ENCODE peak calls at places on chromosomes 12 and 14, in ten cellular contexts. N is anterior cingulate cortex; O is activated CD4-positive, alpha-beta T cell treated with anti-CD3 and anti-CD28 coated beads, Interleukin-2, amount 50 U/mL, for 24 hours; V is tibial artery; Y is CD8-positive, alpha-beta T cell; H is activated B cell treated with CpG ODN at 0.5 μM for 24 hours; B is HepG2; Q is RPMI8226; C is stimulated activated CD4-positive, alpha-beta T cell treated with anti-CD3 and anti-CD28 coated beads, Interleukin-15, amount 100 ng/mL, for 1 hour; W is retina. K is an unnamed sample.

GRCh38 chr14:73771848-73772705 is 57.9 kb upstream of the PNMA1 start:
- DNase-seq in N (no peak), O (no peak), V (no peak), Y (peak; percentile 45), H (peak; percentile 60), B (peak; percentile 94), Q (peak; percentile 92), C (peak; percentile 46), W (peak; percentile 65), K (no peak)

GRCh38 chr14:74161526-74162158 is 76.9 kb downstream of the LIN52 start:
- DNase-seq in N (no peak), O (no peak), V (no peak), Y (no peak), H (no peak), B (no peak), Q (no peak), C (no peak), W (peak; percentile 17), K (no peak)

GRCh38 chr14:30855345-30856037 is 18.9 kb upstream of the COCH start:
- DNase-seq in N (no peak), O (no peak), V (no peak), Y (no peak), H (no peak), B (no peak), Q (no peak), C (no peak), W (no peak), K (no peak)

GRCh38 chr12:121259074-121259473 is 37.4 kb downstream of the CAMKK2 start:
- DNase-seq in N (no peak), O (no peak), V (no peak), Y (no peak), H (no peak), B (no peak), Q (no peak), C (no peak), W (no peak), K (no peak)

GRCh38 chr12:91181053-91181452 is 1.6 kb downstream of the DCN start:
- DNase-seq in N (no peak), O (no peak), V (no peak), Y (no peak), H (no peak), B (no peak), Q (no peak), C (no peak), W (peak; percentile 25), K (no peak)

GRCh38 chr14:94560782-94561655 is at the start of gene SERPINA4:
- DNase-seq in N (no peak), O (no peak), V (peak; percentile 33), Y (no peak), H (no peak), B (peak; percentile 50), Q (no peak), C (no peak), W (no peak), K (no peak)

GRCh38 chr14:57479197-57479596 is 14.5 kb downstream of the CCDC198 start:
- DNase-seq in N (no peak), O (no peak), V (no peak), Y (no peak), H (no peak), B (no peak), Q (no peak), C (no peak), W (no peak), K (no peak)

GRCh38 chr12:52007158-52007921 is 594 bp downstream of the TAMALIN start:
- DNase-seq in N (no peak), O (peak; percentile 27), V (no peak), Y (peak; percentile 33), H (peak; percentile 68), B (no peak), Q (no peak), C (peak; percentile 23), W (no peak), K (peak; percentile 91)

GRCh38 chr14:104240426-104241157 is 102.2 kb downstream of the KIF26A start:
- DNase-seq in N (no peak), O (no peak), V (peak; percentile 54), Y (no peak), H (peak; percentile 4), B (no peak), Q (peak; percentile 62), C (no peak), W (no peak), K (peak; percentile 12)

GRCh38 chr12:51262758-51263177 is 7.4 kb downstream of the SMAGP start:
- DNase-seq in N (no peak), O (no peak), V (no peak), Y (no peak), H (no peak), B (no peak), Q (peak; percentile 37), C (no peak), W (no peak), K (no peak)

GRCh38 chr12:94172031-94172430 is 23.7 kb downstream of the PLXNC1 start:
- DNase-seq in N (no peak), O (no peak), V (no peak), Y (no peak), H (no peak), B (peak; percentile 15), Q (peak; percentile 90), C (no peak), W (no peak), K (peak; percentile 69)

GRCh38 chr12:8648598-8649205 is 13.9 kb downstream of the MFAP5 start:
- DNase-seq in N (no peak), O (no peak), V (no peak), Y (peak; percentile 34), H (no peak), B (no peak), Q (no peak), C (no peak), W (no peak), K (no peak)

GRCh38 chr12:58954002-58954401 is 33.7 kb upstream of the LRIG3 start:
- DNase-seq in N (no peak), O (no peak), V (no peak), Y (no peak), H (no peak), B (no peak), Q (no peak), C (no peak), W (no peak), K (no peak)

GRCh38 chr12:50482566-50482965 is 22.2 kb upstream of the DIP2B start:
- DNase-seq in N (no peak), O (no peak), V (no peak), Y (no peak), H (no peak), B (no peak), Q (no peak), C (no peak), W (no peak), K (no peak)

GRCh38 chr12:66964629-66965028 is 285.8 kb upstream of the GRIP1 start:
- DNase-seq in N (no peak), O (no peak), V (no peak), Y (peak; percentile 4), H (no peak), B (no peak), Q (no peak), C (no peak), W (no peak), K (no peak)

GRCh38 chr14:90815817-90816662 is at the start of gene TTC7B:
- DNase-seq in N (no peak), O (no peak), V (no peak), Y (no peak), H (peak; percentile 50), B (no peak), Q (peak; percentile 37), C (no peak), W (no peak), K (no peak)

GRCh38 chr12:50625029-50625875 is 120.5 kb downstream of the DIP2B start:
- DNase-seq in N (no peak), O (no peak), V (no peak), Y (no peak), H (no peak), B (no peak), Q (no peak), C (no peak), W (no peak), K (no peak)

GRCh38 chr14:104502060-104502459 is 77.5 kb upstream of the C14orf180 start:
- DNase-seq in N (no peak), O (no peak), V (no peak), Y (no peak), H (no peak), B (no peak), Q (no peak), C (no peak), W (no peak), K (no peak)

GRCh38 chr12:132285991-132286681 is 43.3 kb downstream of the GALNT9 start:
- DNase-seq in N (no peak), O (no peak), V (no peak), Y (no peak), H (no peak), B (peak; percentile 35), Q (peak; percentile 37), C (no peak), W (peak; percentile 61), K (peak; percentile 38)

GRCh38 chr14:95185452-95186392 is 28.4 kb upstream of the DICER1 start:
- DNase-seq in N (no peak), O (no peak), V (no peak), Y (no peak), H (no peak), B (no peak), Q (peak; percentile 66), C (no peak), W (no peak), K (peak; percentile 80)

GRCh38 chr14:89493406-89493805 is 76.4 kb upstream of the FOXN3 start:
- DNase-seq in N (no peak), O (no peak), V (no peak), Y (no peak), H (no peak), B (peak; percentile 16), Q (no peak), C (no peak), W (no peak), K (no peak)

GRCh38 chr12:68159681-68160304 is at the start of gene IFNG:
- DNase-seq in N (no peak), O (no peak), V (no peak), Y (no peak), H (no peak), B (no peak), Q (no peak), C (no peak), W (no peak), K (no peak)

K was measured in upper lobe of left lung.